ENCODE peak calls at places on chromosomes 16 and 17, in six cellular contexts. S, T, N, U, L and A are unnamed samples.

GRCh38 chr16:86566966-86567700 is 504 bp downstream of the FOXC2 start:
- DNase-seq in S (no peak), T (no peak), N (no peak), U (no peak), L (no peak), A (no peak)

GRCh38 chr17:50114849-50115357 is 15.1 kb downstream of the SAMD14 start:
- DNase-seq in S (no peak), T (no peak), N (peak), U (peak), L (no peak), A (no peak)

GRCh38 chr16:69384974-69385373 is 833 bp downstream of the TERF2 start:
- DNase-seq in S (no peak), T (no peak), N (no peak), U (no peak), L (no peak), A (no peak)

GRCh38 chr17:27155866-27156265 is 138.0 kb upstream of the WSB1 start:
- DNase-seq in S (peak), T (no peak), N (no peak), U (no peak), L (no peak), A (no peak)

GRCh38 chr17:7586673-7587419 is 3.0 kb downstream of the SOX15 start:
- DNase-seq in S (no peak), T (no peak), N (peak), U (no peak), L (no peak), A (no peak)

GRCh38 chr16:8204769-8205168 is 385.5 kb downstream of the TMEM114 start:
- DNase-seq in S (no peak), T (no peak), N (no peak), U (no peak), L (no peak), A (no peak)

GRCh38 chr17:77489239-77489897 is 348.6 kb downstream of the SEC14L1 start:
- DNase-seq in S (no peak), T (no peak), N (no peak), U (no peak), L (no peak), A (no peak)

GRCh38 chr16:28548306-28548802 is 5.4 kb upstream of the SGF29 start:
- DNase-seq in S (no peak), T (no peak), N (no peak), U (no peak), L (no peak), A (no peak)

GRCh38 chr16:78788276-78788675 is 688.8 kb downstream of the WWOX start:
- DNase-seq in S (no peak), T (no peak), N (no peak), U (no peak), L (peak), A (no peak)

GRCh38 chr16:50025544-50025931 is 513 bp downstream of the CNEP1R1 start:
- DNase-seq in S (no peak), T (no peak), N (no peak), U (no peak), L (no peak), A (no peak)

GRCh38 chr16:57998484-57998883 is 2.0 kb downstream of the ZNF319 start:
- DNase-seq in S (no peak), T (no peak), N (no peak), U (no peak), L (no peak), A (no peak)

GRCh38 chr16:65061935-65062334 is 59.9 kb downstream of the CDH11 start:
- DNase-seq in S (no peak), T (no peak), N (no peak), U (no peak), L (no peak), A (no peak)

GRCh38 chr17:27355419-27355818 is 61.5 kb downstream of the WSB1 start:
- DNase-seq in S (no peak), T (no peak), N (no peak), U (peak), L (no peak), A (no peak)

GRCh38 chr17:27368971-27369370 is 75.1 kb downstream of the WSB1 start:
- DNase-seq in S (no peak), T (no peak), N (no peak), U (no peak), L (no peak), A (no peak)

GRCh38 chr17:56624315-56624714 is 30.8 kb downstream of the NOG start:
- DNase-seq in S (no peak), T (no peak), N (no peak), U (no peak), L (no peak), A (no peak)

GRCh38 chr17:56699186-56699895 is 105.8 kb downstream of the NOG start:
- DNase-seq in S (peak), T (peak), N (peak), U (no peak), L (peak), A (no peak)

GRCh38 chr16:5526826-5527225 is 429.2 kb upstream of the EEF2KMT start:
- DNase-seq in S (no peak), T (no peak), N (no peak), U (no peak), L (no peak), A (peak)

GRCh38 chr17:76157759-76158158 is 16.7 kb upstream of the FOXJ1 start:
- DNase-seq in S (no peak), T (no peak), N (no peak), U (no peak), L (no peak), A (peak)

GRCh38 chr16:14070877-14071575 is at the start of gene MRTFB:
- DNase-seq in S (peak), T (peak), N (peak), U (no peak), L (peak), A (no peak)

GRCh38 chr16:66486773-66487579 is 59.9 kb downstream of the BEAN1 start:
- DNase-seq in S (peak), T (peak), N (no peak), U (no peak), L (peak), A (no peak)

GRCh38 chr16:24988593-24989338 is 26.4 kb downstream of the ARHGAP17 start:
- DNase-seq in S (no peak), T (peak), N (peak), U (no peak), L (no peak), A (no peak)

GRCh38 chr17:63816123-63816522 is 11.1 kb upstream of the PSMC5 start:
- DNase-seq in S (no peak), T (no peak), N (no peak), U (no peak), L (no peak), A (no peak)

GRCh38 chr17:28549274-28550132 is 2.9 kb downstream of the UNC119 start:
- DNase-seq in S (no peak), T (no peak), N (no peak), U (no peak), L (no peak), A (no peak)

GRCh38 chr17:76262732-76263344 is 2.3 kb upstream of the UBALD2 start:
- DNase-seq in S (no peak), T (no peak), N (no peak), U (no peak), L (no peak), A (no peak)

GRCh38 chr16:54031107-54031760 is 255.4 kb downstream of the IRX3 start:
- DNase-seq in S (no peak), T (no peak), N (no peak), U (no peak), L (no peak), A (no peak)

GRCh38 chr17:50037321-50038107 is 18.4 kb upstream of the ITGA3 start:
- DNase-seq in S (no peak), T (no peak), N (no peak), U (no peak), L (peak), A (no peak)

GRCh38 chr16:46785076-46785845 is 37.1 kb upstream of the MYLK3 start:
- DNase-seq in S (no peak), T (no peak), N (no peak), U (no peak), L (no peak), A (no peak)

GRCh38 chr16:69894675-69895074 is 56.5 kb upstream of the CLEC18A start:
- DNase-seq in S (no peak), T (no peak), N (no peak), U (no peak), L (no peak), A (no peak)

GRCh38 chr16:85350973-85351372 is 238.7 kb upstream of the CIBAR2 start:
- DNase-seq in S (peak), T (peak), N (peak), U (no peak), L (peak), A (no peak)

GRCh38 chr16:9311303-9311954 is 220.0 kb downstream of the HAPSTR1 start:
- DNase-seq in S (no peak), T (no peak), N (no peak), U (no peak), L (no peak), A (no peak)

GRCh38 chr17:53627511-53627910 is 195.2 kb upstream of the KIF2B start:
- DNase-seq in S (no peak), T (no peak), N (no peak), U (no peak), L (no peak), A (no peak)

GRCh38 chr17:2250140-2251095 is 53.2 kb downstream of the SMG6 start:
- DNase-seq in S (peak), T (no peak), N (no peak), U (no peak), L (no peak), A (no peak)

GRCh38 chr16:27867122-27868110 is 196.1 kb downstream of the GSG1L start:
- DNase-seq in S (no peak), T (peak), N (peak), U (peak), L (no peak), A (no peak)

GRCh38 chr17:50257574-50258224 is 16.6 kb upstream of the TMEM92 start:
- DNase-seq in S (no peak), T (no peak), N (no peak), U (no peak), L (peak), A (peak)

GRCh38 chr16:77450790-77451487 is 16.1 kb upstream of the ADAMTS18 start:
- DNase-seq in S (no peak), T (no peak), N (no peak), U (no peak), L (no peak), A (no peak)

GRCh38 chr16:19879241-19879792 is 5.3 kb downstream of the GPRC5B start:
- DNase-seq in S (no peak), T (no peak), N (no peak), U (no peak), L (no peak), A (no peak)

GRCh38 chr16:55668337-55669281 is 12.8 kb downstream of the SLC6A2 start:
- DNase-seq in S (peak), T (no peak), N (no peak), U (no peak), L (no peak), A (no peak)

GRCh38 chr17:15912416-15912955 is 32.4 kb upstream of the ADORA2B start:
- DNase-seq in S (no peak), T (no peak), N (no peak), U (no peak), L (no peak), A (peak)

GRCh38 chr16:86576591-86577313 is 1.6 kb upstream of the FOXL1 start:
- DNase-seq in S (no peak), T (no peak), N (no peak), U (no peak), L (no peak), A (no peak)

GRCh38 chr16:2704166-2704982 is 15.7 kb downstream of the PRSS27 start:
- DNase-seq in S (no peak), T (no peak), N (no peak), U (no peak), L (no peak), A (no peak)

GRCh38 chr16:2702438-2702825 is 17.6 kb downstream of the PRSS27 start:
- DNase-seq in S (no peak), T (no peak), N (no peak), U (no peak), L (no peak), A (no peak)

GRCh38 chr16:2701713-2702437 is 18.1 kb downstream of the PRSS27 start:
- DNase-seq in S (no peak), T (no peak), N (no peak), U (no peak), L (no peak), A (no peak)

GRCh38 chr16:2704983-2705275 is 15.1 kb downstream of the PRSS27 start:
- DNase-seq in S (no peak), T (no peak), N (no peak), U (no peak), L (no peak), A (no peak)

DNA sequence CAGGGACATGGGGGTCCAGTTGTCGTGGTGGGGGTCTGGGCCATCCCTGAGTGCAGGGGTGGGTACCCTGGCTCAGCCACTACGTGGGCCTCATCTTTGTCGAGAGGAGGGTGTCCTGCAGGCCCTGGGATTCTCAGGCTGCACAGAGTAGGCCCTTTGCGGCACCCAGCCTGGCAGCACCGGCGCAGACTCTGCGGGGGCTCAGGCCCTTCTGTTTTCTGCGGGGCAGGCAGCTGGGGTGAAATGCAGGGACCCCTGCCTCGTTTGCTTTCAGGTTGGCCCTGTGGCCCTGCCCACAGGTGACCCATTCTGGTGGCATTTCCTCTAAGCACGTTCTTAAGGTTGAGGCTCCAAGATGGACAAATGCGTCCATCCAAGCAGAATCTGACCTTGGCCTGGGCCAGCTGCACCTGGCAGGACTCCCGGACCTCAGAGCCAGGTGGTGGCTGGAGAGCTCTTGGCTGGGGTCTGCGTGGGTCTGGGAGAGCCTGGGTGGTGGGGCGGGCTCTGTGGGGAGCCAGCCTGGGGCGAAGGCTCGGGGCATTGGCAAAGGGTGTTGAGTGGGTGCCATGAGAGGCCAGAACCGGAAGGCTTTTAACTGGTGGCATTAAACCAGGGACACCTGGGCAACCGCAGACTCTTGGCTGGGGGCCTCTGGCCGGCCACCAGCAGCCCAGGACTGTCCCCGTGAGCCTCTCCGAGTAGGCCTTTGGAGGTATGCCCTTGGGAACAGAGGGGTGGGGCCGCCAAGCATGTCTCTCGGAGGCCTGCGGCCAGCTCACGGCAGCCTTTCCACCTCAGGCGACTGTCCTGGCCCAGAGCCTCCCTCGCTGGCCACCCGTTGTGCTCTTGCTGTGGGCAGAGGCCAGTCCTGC is 16.9 kb downstream of the PRSS27 start:
- DNase-seq in S (no peak), T (no peak), N (no peak), U (no peak), L (no peak), A (no peak)
- H3K4me3 ChIP-seq in S (no peak), T (no peak), N (no peak), U (no peak), L (no peak), A (no peak)

DNA sequence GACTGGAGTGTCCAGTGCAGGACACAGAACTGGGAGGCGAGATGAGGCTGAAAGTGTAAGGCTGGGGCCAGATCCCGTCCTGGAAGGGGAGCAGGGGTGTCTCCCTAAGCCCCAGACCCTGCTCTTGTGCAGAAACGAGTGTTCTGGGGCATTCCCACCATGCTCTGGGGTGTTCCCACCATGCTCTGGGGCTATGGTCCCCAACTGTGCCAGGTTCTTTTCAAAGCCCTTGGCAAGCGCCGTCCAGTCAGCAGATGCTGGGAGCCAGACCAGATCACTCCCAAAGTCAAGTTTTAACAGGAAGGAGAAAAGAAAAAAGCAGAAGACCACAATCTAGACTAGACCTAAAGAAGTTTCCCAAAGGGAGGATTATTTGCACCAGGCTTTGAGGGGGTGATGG is 2.5 kb downstream of the TAX1BP3 start:
- DNase-seq in S (no peak), T (no peak), N (no peak), U (no peak), L (no peak), A (no peak)
- TF ChIP-seq POLR2AphosphoS5 in S (no peak), T (no peak), N (no peak), U (no peak), L (no peak), A (no peak)

GRCh38 chr16:31403590-31404352 is 10.6 kb downstream of the ITGAD start:
- DNase-seq in S (no peak), T (no peak), N (no peak), U (no peak), L (no peak), A (no peak)
- H3K4me3 ChIP-seq in S (no peak), T (no peak), N (peak), U (peak), L (no peak), A (no peak)

GRCh38 chr17:78774956-78775571 is 7.0 kb downstream of the CYTH1 start:
- DNase-seq in S (no peak), T (no peak), N (no peak), U (no peak), L (peak), A (no peak)
- TF ChIP-seq POLR2AphosphoS5 in S (no peak), T (no peak), N (no peak), U (no peak), L (no peak), A (no peak)

GRCh38 chr17:72588961-72589360 is 468.1 kb downstream of the SOX9 start:
- DNase-seq in S (no peak), T (peak), N (peak), U (no peak), L (no peak), A (no peak)
- H3K4me3 ChIP-seq in S (peak), T (no peak), N (peak), U (no peak), L (no peak), A (no peak)

DNA sequence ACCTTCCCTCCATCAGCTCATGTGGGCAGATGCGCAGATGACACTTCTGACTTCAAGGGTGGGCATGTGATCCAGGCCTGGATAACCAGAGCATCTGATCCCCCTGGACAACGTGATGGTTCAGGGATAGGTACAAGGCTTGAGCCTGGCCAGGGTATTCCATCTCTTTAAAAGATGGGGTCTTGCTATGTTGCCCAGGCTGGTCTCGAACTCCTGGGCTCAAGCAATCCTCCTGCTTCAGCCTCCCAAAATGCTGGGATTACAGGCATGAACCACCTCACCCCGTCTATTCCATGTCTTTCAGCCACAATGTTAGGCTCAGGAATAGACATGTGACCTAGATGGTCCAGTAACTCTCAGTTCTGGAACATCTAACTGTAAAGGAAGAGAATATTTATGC is 20.8 kb downstream of the CRYM start:
- DNase-seq in S (no peak), T (no peak), N (no peak), U (no peak), L (no peak), A (no peak)
- TF ChIP-seq POLR2AphosphoS5 in S (no peak), T (no peak), N (no peak), U (no peak), L (no peak), A (no peak)

DNA sequence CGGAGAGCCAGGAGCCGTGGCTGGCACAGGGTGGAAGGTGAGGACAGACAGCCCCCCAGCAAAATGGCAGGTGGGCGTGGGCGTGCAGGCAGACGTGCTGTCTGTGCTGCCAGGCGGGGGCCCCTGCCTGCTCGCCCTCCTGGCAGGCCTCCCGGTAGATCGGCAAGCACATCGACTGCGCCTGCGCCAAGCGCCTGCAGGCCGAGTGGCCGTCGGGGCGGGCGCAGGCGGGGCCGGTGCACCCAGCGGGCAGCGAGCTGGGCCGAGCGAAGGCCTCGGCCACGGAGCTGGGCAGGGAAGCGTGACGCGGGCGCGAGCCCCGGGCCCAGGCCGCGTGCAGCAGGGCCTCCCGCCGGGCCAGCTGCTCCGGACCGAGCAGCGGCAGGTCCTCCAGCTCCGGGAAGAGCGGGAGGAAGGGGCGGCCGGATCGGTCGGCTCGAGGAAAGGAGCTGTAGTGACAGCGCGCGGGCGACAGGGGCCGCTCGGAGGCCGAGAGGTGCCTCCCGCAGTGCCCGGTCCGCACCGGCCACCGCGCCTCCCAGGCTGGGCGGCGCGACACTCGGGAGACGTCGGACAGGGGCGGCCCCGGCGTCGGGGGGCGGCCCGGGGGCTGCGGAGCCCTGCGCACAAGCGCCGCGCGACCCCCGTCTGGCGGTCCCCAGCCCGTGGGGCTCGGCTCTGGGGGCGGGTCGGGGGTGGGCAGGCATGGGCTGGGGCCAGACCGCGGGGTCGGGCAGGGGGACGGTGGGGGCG is 16.9 kb downstream of the GRIN2C start:
- DNase-seq in S (no peak), T (no peak), N (peak), U (no peak), L (no peak), A (no peak)
- H3K4me3 ChIP-seq in S (peak), T (peak), N (peak), U (peak), L (peak), A (peak)

GRCh38 chr16:21608647-21609328 is 9.4 kb downstream of the METTL9 start:
- DNase-seq in S (no peak), T (no peak), N (no peak), U (no peak), L (no peak), A (no peak)
- TF ChIP-seq POLR2AphosphoS5 in S (no peak), T (no peak), N (no peak), U (no peak), L (no peak), A (no peak)